ENCODE peak calls at places on chromosomes 1 and 21, in eight cellular contexts. M is upper lobe of right lung, Z is nephron progenitor cell, V is choroid plexus epithelial cell, D is ovary, P is endodermal cell, Q is kidney, R is thoracic aorta. J is an unnamed sample.

GRCh38 chr1:96072021-96072420 is 649.6 kb upstream of the PTBP2 start:
- DNase-seq in M (no peak), Z (no peak), V (no peak), D (no peak), P (no peak), Q (no peak), R (no peak), J (no peak)

GRCh38 chr1:31843506-31843905 is 27.7 kb upstream of the SPOCD1 start:
- DNase-seq in M (no peak), Z (no peak), V (peak; percentile 32), D (no peak), P (peak; percentile 40), Q (no peak), R (peak; percentile 9), J (no peak)

GRCh38 chr1:176847052-176847451 is 317.5 kb downstream of the ASTN1 start:
- DNase-seq in M (no peak), Z (no peak), V (no peak), D (no peak), P (no peak), Q (no peak), R (no peak), J (no peak)

GRCh38 chr1:173960625-173961024 is 43.5 kb upstream of the SERPINC1 start:
- DNase-seq in M (no peak), Z (no peak), V (no peak), D (no peak), P (no peak), Q (no peak), R (no peak), J (no peak)

GRCh38 chr1:179476484-179476883 is 99.3 kb downstream of the NPHS2 start:
- DNase-seq in M (no peak), Z (no peak), V (no peak), D (no peak), P (no peak), Q (no peak), R (no peak), J (no peak)

GRCh38 chr1:211578640-211579433 is at the start of gene SLC30A1:
- DNase-seq in M (peak; percentile 100), Z (peak; percentile 99), V (peak; percentile 99), D (peak; percentile 100), P (peak; percentile 99), Q (peak; percentile 100), R (peak; percentile 97), J (peak; percentile 97)

GRCh38 chr1:31299365-31299764 is 2.5 kb downstream of the ZCCHC17 start:
- DNase-seq in M (no peak), Z (no peak), V (peak; percentile 13), D (no peak), P (no peak), Q (no peak), R (no peak), J (no peak)

GRCh38 chr1:167198518-167199133 is 22.1 kb upstream of the POU2F1 start:
- DNase-seq in M (no peak), Z (peak; percentile 13), V (no peak), D (no peak), P (peak; percentile 67), Q (no peak), R (no peak), J (peak; percentile 12)

GRCh38 chr1:115090547-115090946 is 1.2 kb upstream of the TSPAN2 start:
- DNase-seq in M (no peak), Z (no peak), V (peak; percentile 26), D (no peak), P (peak; percentile 79), Q (no peak), R (peak; percentile 41), J (no peak)

GRCh38 chr21:26385721-26386120 is 187.4 kb downstream of the CYYR1 start:
- DNase-seq in M (no peak), Z (no peak), V (no peak), D (no peak), P (no peak), Q (no peak), R (no peak), J (no peak)

GRCh38 chr1:221741364-221741970 is 422 bp downstream of the DUSP10 start:
- DNase-seq in M (peak; percentile 72), Z (peak; percentile 33), V (peak; percentile 53), D (peak; percentile 34), P (peak; percentile 77), Q (peak; percentile 72), R (no peak), J (peak; percentile 17)

GRCh38 chr1:212133319-212133718 is 97.8 kb downstream of the DTL start:
- DNase-seq in M (no peak), Z (no peak), V (no peak), D (no peak), P (no peak), Q (no peak), R (no peak), J (no peak)

GRCh38 chr1:159751022-159751421 is 29.7 kb upstream of the DUSP23 start:
- DNase-seq in M (no peak), Z (no peak), V (no peak), D (no peak), P (no peak), Q (no peak), R (no peak), J (no peak)

GRCh38 chr1:28110555-28110954 is 22.1 kb upstream of the EYA3 start:
- DNase-seq in M (no peak), Z (no peak), V (no peak), D (no peak), P (no peak), Q (no peak), R (no peak), J (no peak)

GRCh38 chr1:1629430-1630190 is 2.4 kb upstream of the MMP23B start:
- DNase-seq in M (peak; percentile 78), Z (no peak), V (no peak), D (no peak), P (no peak), Q (peak; percentile 87), R (no peak), J (no peak)

GRCh38 chr1:53341521-53341895 is 13.6 kb upstream of the LRP8 start:
- DNase-seq in M (peak; percentile 17), Z (no peak), V (no peak), D (no peak), P (no peak), Q (peak; percentile 25), R (no peak), J (no peak)
- TF ChIP-seq CTCF in M (no peak), Z (no peak), V (no peak), D (no peak), P (no peak), Q (no peak), R (no peak), J (no peak)

GRCh38 chr1:203626910-203627246 is 246 bp downstream of the ATP2B4 start:
- DNase-seq in M (no peak), Z (peak; percentile 55), V (no peak), D (no peak), P (no peak), Q (no peak), R (no peak), J (no peak)

GRCh38 chr1:203624341-203624712 is 2.3 kb upstream of the ATP2B4 start:
- DNase-seq in M (no peak), Z (no peak), V (no peak), D (no peak), P (no peak), Q (no peak), R (no peak), J (no peak)

GRCh38 chr1:203627819-203628184 is 1.2 kb downstream of the ATP2B4 start:
- DNase-seq in M (no peak), Z (peak; percentile 19), V (peak; percentile 55), D (no peak), P (peak; percentile 47), Q (peak; percentile 78), R (no peak), J (no peak)

GRCh38 chr1:203628185-203628996 is 1.8 kb downstream of the ATP2B4 start:
- DNase-seq in M (peak; percentile 81), Z (peak; percentile 58), V (peak; percentile 57), D (peak; percentile 57), P (peak; percentile 96), Q (peak; percentile 83), R (no peak), J (peak; percentile 66)

GRCh38 chr1:203625623-203626189 is 926 bp upstream of the ATP2B4 start:
- DNase-seq in M (no peak), Z (no peak), V (peak; percentile 63), D (no peak), P (no peak), Q (no peak), R (no peak), J (no peak)
- TF ChIP-seq CTCF in M (peak; percentile 49), Z (no peak), V (peak; percentile 17), D (peak; percentile 36), P (no peak), Q (peak; percentile 53), R (no peak), J (no peak)

GRCh38 chr1:185265314-185265713 is 51.7 kb downstream of the IVNS1ABP start:
- DNase-seq in M (no peak), Z (no peak), V (no peak), D (no peak), P (no peak), Q (no peak), R (no peak), J (no peak)
- TF ChIP-seq CTCF in M (no peak), Z (no peak), V (no peak), D (no peak), P (no peak), Q (no peak), R (no peak), J (no peak)

GRCh38 chr1:156108057-156108456 is 6.5 kb upstream of the LMNA start:
- DNase-seq in M (no peak), Z (no peak), V (no peak), D (no peak), P (no peak), Q (no peak), R (no peak), J (no peak)
- TF ChIP-seq CTCF in M (no peak), Z (no peak), V (no peak), D (no peak), P (no peak), Q (no peak), R (no peak), J (no peak)